ENCODE peak calls at places on chromosomes 4 and X, in four cellular contexts. Q is mesenchymal stem cell, O is Karpas-422, G is PC-3. F is an unnamed sample.

GRCh38 chr4:186604124-186604627 is 48.8 kb upstream of the MTNR1A start:
- DNase-seq in G (peak), O (no peak), Q (no peak), F (no peak)

GRCh38 chr4:127995776-127996175 is 30.6 kb downstream of the ABHD18 start:
- DNase-seq in O (no peak), G (peak), Q (peak), F (no peak)

GRCh38 chrX:74521961-74522833 is 92.2 kb downstream of the RLIM start:
- DNase-seq in O (no peak), G (no peak), Q (peak), F (no peak)

GRCh38 chr4:4368821-4369580 is 17.9 kb upstream of the NSG1 start:
- DNase-seq in O (no peak), Q (no peak), G (no peak), F (no peak)

GRCh38 chr4:35559559-35560365 is 684.6 kb downstream of the ARAP2 start:
- DNase-seq in O (no peak), G (no peak), Q (no peak), F (no peak)

GRCh38 chrX:132292753-132293152 is 73.5 kb upstream of the RAP2C start:
- DNase-seq in G (peak), O (peak), Q (peak), F (peak)

GRCh38 chr4:76897522-76898384 is at the start of gene SOWAHB:
- DNase-seq in O (no peak), Q (no peak), G (peak), F (no peak)

GRCh38 chr4:9762823-9763475 is 18.5 kb upstream of the DRD5 start:
- DNase-seq in Q (peak), G (peak), O (peak), F (peak)

GRCh38 chrX:135484636-135485289 is 35.7 kb upstream of the INTS6L start:
- DNase-seq in Q (peak), G (peak), O (peak), F (peak)

GRCh38 chrX:68650491-68650890 is 3.0 kb downstream of the STARD8 start:
- DNase-seq in O (no peak), G (peak), Q (peak), F (no peak)

GRCh38 chrX:51802917-51803688 is 59.9 kb downstream of the GSPT2 start:
- DNase-seq in Q (peak), O (peak), G (peak), F (peak)

GRCh38 chr4:57154191-57154590 is 44.0 kb upstream of the IGFBP7 start:
- DNase-seq in G (no peak), O (peak), Q (peak), F (no peak)

GRCh38 chrX:115693476-115693875 is 132.5 kb downstream of the PLS3 start:
- DNase-seq in G (no peak), Q (no peak), O (no peak), F (no peak)

GRCh38 chrX:115690554-115691216 is 129.7 kb downstream of the PLS3 start:
- DNase-seq in O (peak), Q (peak), G (peak), F (peak)

GRCh38 chrX:115696039-115696438 is 135.1 kb downstream of the PLS3 start:
- DNase-seq in G (no peak), Q (no peak), O (no peak), F (no peak)

GRCh38 chrX:115696939-115697338 is 136.0 kb downstream of the PLS3 start:
- DNase-seq in O (no peak), G (no peak), Q (no peak), F (no peak)

DNA sequence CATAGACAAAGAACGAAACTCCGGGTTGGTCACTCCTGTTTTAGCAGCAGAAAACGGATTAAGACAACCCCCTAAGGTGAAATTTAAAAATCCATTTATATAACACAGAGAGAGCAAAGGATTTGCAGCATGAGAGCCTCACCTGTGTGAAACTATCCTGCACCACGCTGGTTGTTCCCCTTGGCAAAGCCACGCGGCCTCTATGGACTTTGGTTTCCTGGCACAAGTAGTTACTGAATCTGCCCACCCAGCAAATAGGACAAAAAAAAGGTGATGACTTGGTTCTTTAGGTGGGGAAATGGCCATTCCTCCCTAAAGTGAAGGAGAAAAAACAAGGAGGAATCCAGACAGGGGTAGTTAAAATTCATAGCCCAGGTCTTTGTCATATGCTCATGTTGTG is 133.1 kb downstream of the PLS3 start:
- DNase-seq in G (no peak), O (no peak), Q (no peak), F (no peak)
- H3K9ac ChIP-seq in G (no peak), O (no peak), Q (no peak), F (no peak)

GRCh38 chr4:27090406-27090805 is 229.8 kb downstream of the STIM2 start:
- DNase-seq in Q (no peak), G (no peak), O (peak), F (no peak)

GRCh38 chr4:27089186-27089585 is 228.5 kb downstream of the STIM2 start:
- DNase-seq in O (no peak), Q (no peak), G (no peak), F (no peak)

GRCh38 chr4:27087306-27088045 is 226.8 kb downstream of the STIM2 start:
- DNase-seq in G (no peak), O (peak), Q (no peak), F (no peak)

GRCh38 chr4:27084685-27085356 is 224.2 kb downstream of the STIM2 start:
- DNase-seq in Q (peak), O (no peak), G (peak), F (no peak)

GRCh38 chr4:27088491-27088890 is 227.8 kb downstream of the STIM2 start:
- DNase-seq in O (no peak), Q (peak), G (no peak), F (no peak)
- H3K4me2 ChIP-seq in O (no peak), Q (no peak), G (no peak), F (no peak)

DNA sequence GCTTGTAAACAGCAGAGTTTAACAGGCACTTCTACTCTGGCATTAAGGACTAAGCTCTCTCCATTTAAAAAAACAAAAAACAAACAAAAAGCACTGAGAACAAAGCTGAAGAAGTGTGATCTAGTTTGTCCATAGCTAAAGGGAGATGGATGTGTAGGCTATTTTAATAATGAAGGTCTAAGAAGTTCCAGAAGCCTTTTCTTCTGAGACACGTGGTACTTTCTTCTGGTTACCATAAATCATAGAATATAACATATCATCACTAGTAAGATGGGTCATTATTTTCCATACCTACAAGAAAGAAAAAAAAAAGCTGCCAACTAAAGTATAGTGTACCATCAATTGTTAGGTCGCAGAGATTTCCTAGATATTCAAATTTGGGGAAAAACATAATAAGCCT is 722 bp upstream of the NBDY start:
- DNase-seq in Q (no peak), G (peak), O (peak), F (no peak)
- H3K9ac ChIP-seq in Q (peak), G (no peak), O (peak), F (peak)

GRCh38 chr4:88820723-88821368 is 123.2 kb upstream of the NAP1L5 start:
- DNase-seq in O (no peak), G (peak), Q (no peak), F (no peak)
- H3K4me2 ChIP-seq in O (no peak), G (peak), Q (no peak), F (peak)

GRCh38 chr4:1192091-1192492 is 19.7 kb upstream of the SPON2 start:
- DNase-seq in O (no peak), Q (peak), G (peak), F (no peak)

GRCh38 chr4:1193206-1194027 is 21.0 kb upstream of the SPON2 start:
- DNase-seq in O (no peak), Q (no peak), G (no peak), F (peak)

GRCh38 chr4:1194028-1194900 is 21.9 kb upstream of the SPON2 start:
- DNase-seq in G (no peak), O (no peak), Q (peak), F (peak)

GRCh38 chr4:1191621-1192020 is 19.2 kb upstream of the SPON2 start:
- DNase-seq in G (no peak), O (no peak), Q (no peak), F (peak)

GRCh38 chr4:1192493-1193205 is 20.3 kb upstream of the SPON2 start:
- DNase-seq in O (no peak), Q (no peak), G (no peak), F (peak)
- H3K9ac ChIP-seq in O (no peak), Q (peak), G (no peak), F (no peak)

GRCh38 chrX:107675823-107676555 is 47.7 kb downstream of the PRPS1 start:
- DNase-seq in O (peak), G (no peak), Q (peak), F (no peak)
- H3K4me2 ChIP-seq in O (peak), G (peak), Q (peak), F (no peak)

GRCh38 chr4:38867478-38868054 is at the start of gene FAM114A1:
- DNase-seq in G (peak), O (peak), Q (peak), F (no peak)

GRCh38 chr4:38869511-38869910 is 1.9 kb downstream of the FAM114A1 start:
- DNase-seq in Q (no peak), G (no peak), O (peak), F (no peak)

GRCh38 chr4:38865445-38865844 is 2.2 kb upstream of the FAM114A1 start:
- DNase-seq in Q (no peak), O (peak), G (no peak), F (no peak)

GRCh38 chr4:38868055-38868965 is 704 bp downstream of the FAM114A1 start:
- DNase-seq in Q (peak), O (peak), G (no peak), F (no peak)

DNA sequence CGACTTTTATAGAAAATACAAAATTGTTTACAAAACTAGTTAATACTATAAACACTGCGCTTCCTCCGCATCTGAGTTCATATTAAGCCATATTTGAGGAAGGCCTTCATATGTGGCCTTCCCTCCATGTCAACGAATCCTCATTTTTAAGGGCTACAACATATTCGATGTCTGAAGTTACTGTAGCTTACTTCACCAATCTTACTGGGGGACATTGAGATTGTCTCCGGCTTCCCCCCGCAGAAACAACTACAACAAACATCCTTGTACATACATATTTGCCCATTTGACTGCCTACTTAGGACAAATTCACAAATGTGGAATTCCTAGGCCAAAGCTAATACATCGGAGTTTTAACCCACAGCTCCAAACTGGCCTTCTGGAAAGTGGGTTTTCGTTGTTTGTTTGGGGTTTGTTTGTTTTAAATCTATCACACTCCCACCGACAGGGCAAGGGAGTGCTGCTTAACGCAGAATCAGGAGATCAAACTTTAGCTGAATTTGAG is 581 bp upstream of the FAM114A1 start:
- DNase-seq in O (peak), G (no peak), Q (no peak), F (no peak)
- H3K9ac ChIP-seq in O (peak), G (peak), Q (peak), F (no peak)

GRCh38 chr4:3034231-3034630 is 40.1 kb downstream of the HTT-AS start:
- DNase-seq in O (no peak), G (no peak), Q (no peak), F (no peak)
- H3K4me2 ChIP-seq in O (no peak), G (no peak), Q (no peak), F (no peak)